ENCODE peak calls at places on chromosomes 4 and X, in seven cellular contexts. C is upper lobe of right lung; Y is right atrium auricular region; B is fibroblast of lung; N is colonic mucosa; H is CD4-positive, alpha-beta memory T cell; Z is neural progenitor cell. X is an unnamed sample.

GRCh38 chr4:163540977-163541376 is 46.5 kb downstream of the TMA16 start:
- DNase-seq in C (no peak), Y (no peak), B (peak; percentile 92), N (no peak), H (no peak), Z (no peak), X (no peak)

GRCh38 chrX:149504915-149505651 is at the start of gene IDS:
- DNase-seq in C (peak; percentile 95), Y (peak; percentile 90), B (peak; percentile 85), N (peak; percentile 87), H (peak; percentile 92), Z (peak; percentile 93), X (peak; percentile 84)

GRCh38 chr4:140012688-140013087 is 141.3 kb downstream of the MAML3 start:
- DNase-seq in C (no peak), Y (peak; percentile 77), B (peak; percentile 79), N (peak; percentile 87), H (peak; percentile 56), Z (peak; percentile 68), X (no peak)

GRCh38 chr4:47104986-47105385 is 73.6 kb downstream of the GABRB1 start:
- DNase-seq in C (no peak), Y (no peak), B (peak; percentile 12), N (no peak), H (no peak), Z (no peak), X (no peak)

GRCh38 chr4:26048378-26048882 is 134.4 kb downstream of the SMIM20 start:
- DNase-seq in C (no peak), Y (peak; percentile 81), B (peak; percentile 92), N (peak; percentile 40), H (no peak), Z (no peak), X (no peak)

GRCh38 chr4:55733874-55734437 is 85.6 kb upstream of the EXOC1L start:
- DNase-seq in C (peak; percentile 78), Y (peak; percentile 65), B (peak; percentile 24), N (peak; percentile 90), H (no peak), Z (no peak), X (no peak)

GRCh38 chr4:185201983-185202962 is 1.5 kb downstream of the CFAP97 start:
- DNase-seq in C (no peak), Y (no peak), B (peak; percentile 42), N (peak; percentile 39), H (peak; percentile 81), Z (peak; percentile 32), X (peak; percentile 67)

GRCh38 chr4:113157086-113157857 is 107.8 kb downstream of the ANK2 start:
- DNase-seq in C (no peak), Y (no peak), B (no peak), N (no peak), H (no peak), Z (no peak), X (no peak)

GRCh38 chr4:84870398-84871163 is 95.9 kb downstream of the WDFY3 start:
- DNase-seq in C (no peak), Y (no peak), B (peak; percentile 91), N (no peak), H (no peak), Z (peak; percentile 13), X (no peak)

GRCh38 chrX:20060961-20061868 is 55.5 kb downstream of the MAP7D2 start:
- DNase-seq in C (no peak), Y (no peak), B (no peak), N (no peak), H (no peak), Z (no peak), X (no peak)

GRCh38 chrX:112642349-112642748 is 37.4 kb downstream of the LHFPL1 start:
- DNase-seq in C (no peak), Y (no peak), B (peak; percentile 50), N (peak; percentile 24), H (no peak), Z (peak; percentile 79), X (no peak)

GRCh38 chr4:42411803-42412202 is 14.5 kb downstream of the SHISA3 start:
- DNase-seq in C (no peak), Y (no peak), B (no peak), N (no peak), H (no peak), Z (no peak), X (no peak)

GRCh38 chr4:80309301-80310004 is 26.1 kb upstream of the CFAP299 start:
- DNase-seq in C (no peak), Y (no peak), B (peak; percentile 97), N (no peak), H (no peak), Z (no peak), X (no peak)

GRCh38 chr4:56040842-56041241 is 92.1 kb downstream of the CEP135 start:
- DNase-seq in C (no peak), Y (no peak), B (no peak), N (no peak), H (no peak), Z (no peak), X (no peak)

GRCh38 chr4:83535520-83535944 is 376 bp upstream of the GPAT3 start:
- DNase-seq in C (no peak), Y (peak; percentile 59), B (peak; percentile 72), N (peak; percentile 82), H (peak; percentile 66), Z (peak; percentile 54), X (no peak)

GRCh38 chr4:20773144-20773997 is 73.1 kb downstream of the PACRGL start:
- DNase-seq in C (no peak), Y (peak; percentile 58), B (peak; percentile 42), N (peak; percentile 40), H (peak; percentile 35), Z (peak; percentile 85), X (peak; percentile 10)

GRCh38 chrX:133980406-133980805 is 5.0 kb downstream of the GPC3 start:
- DNase-seq in C (no peak), Y (no peak), B (no peak), N (no peak), H (no peak), Z (no peak), X (no peak)

GRCh38 chr4:144734522-144734921 is 88.6 kb downstream of the HHIP start:
- DNase-seq in C (no peak), Y (no peak), B (peak; percentile 86), N (no peak), H (no peak), Z (peak; percentile 31), X (no peak)

GRCh38 chr4:15836362-15836761 is 58.2 kb downstream of the CD38 start:
- DNase-seq in C (no peak), Y (no peak), B (no peak), N (no peak), H (no peak), Z (no peak), X (no peak)

GRCh38 chrX:51336584-51336983 is 4.0 kb downstream of the NUDT10 start:
- DNase-seq in C (no peak), Y (no peak), B (peak; percentile 37), N (no peak), H (peak; percentile 54), Z (peak; percentile 71), X (peak; percentile 43)

GRCh38 chrX:45749375-45749774 is 548.7 kb upstream of the DIPK2B start:
- DNase-seq in C (no peak), Y (no peak), B (no peak), N (no peak), H (no peak), Z (no peak), X (no peak)

GRCh38 chrX:134236690-134237362 is at the start of gene CCDC160:
- DNase-seq in C (peak; percentile 73), Y (no peak), B (peak; percentile 38), N (peak; percentile 25), H (no peak), Z (peak; percentile 93), X (no peak)

DNA sequence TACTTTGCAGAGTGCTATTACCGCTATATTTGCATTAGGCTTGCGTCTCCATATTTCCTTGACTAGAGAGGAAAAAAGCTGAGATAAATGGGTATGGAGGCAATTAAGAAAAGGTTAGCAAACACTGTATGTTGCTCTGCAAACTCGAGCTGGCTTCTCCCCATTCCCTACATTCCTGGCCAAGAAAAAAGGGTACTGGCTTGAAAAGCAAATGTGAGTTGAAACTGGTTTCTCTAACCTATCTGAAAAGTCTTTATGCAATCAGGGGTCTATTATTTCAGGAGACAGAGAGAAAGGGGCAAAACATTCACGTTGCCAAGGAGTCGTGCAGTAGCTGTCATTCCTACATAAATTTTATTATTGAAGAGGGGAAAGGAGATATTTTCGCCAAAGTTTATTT is 2.1 kb downstream of the TMEM47 start:
- DNase-seq in C (no peak), Y (no peak), B (peak; percentile 20), N (no peak), H (no peak), Z (peak; percentile 47), X (no peak)
- H3K4me3 ChIP-seq in C (peak overlapping the region; percentile 56), Y (peak overlapping the region; percentile 68), B (peak overlapping the region; percentile 65), N (peak overlapping the region; percentile 17), H (no peak overlapping the region), Z (peak overlapping the region; percentile 95), X (no peak overlapping the region)

GRCh38 chr4:102665527-102665926 is 95.2 kb downstream of the MANBA start:
- DNase-seq in C (no peak), Y (no peak), B (peak; percentile 49), N (no peak), H (no peak), Z (no peak), X (no peak)
- H3K36me3 ChIP-seq in C (peaks cover 52% of the 10 kb centered on the region), Y (peaks cover 11% of the 10 kb centered on the region), B (no peaks in the 10 kb centered on the region), N (no peaks in the 10 kb centered on the region), H (no peaks in the 10 kb centered on the region), Z (no peaks in the 10 kb centered on the region), X (no peaks in the 10 kb centered on the region)

DNA sequence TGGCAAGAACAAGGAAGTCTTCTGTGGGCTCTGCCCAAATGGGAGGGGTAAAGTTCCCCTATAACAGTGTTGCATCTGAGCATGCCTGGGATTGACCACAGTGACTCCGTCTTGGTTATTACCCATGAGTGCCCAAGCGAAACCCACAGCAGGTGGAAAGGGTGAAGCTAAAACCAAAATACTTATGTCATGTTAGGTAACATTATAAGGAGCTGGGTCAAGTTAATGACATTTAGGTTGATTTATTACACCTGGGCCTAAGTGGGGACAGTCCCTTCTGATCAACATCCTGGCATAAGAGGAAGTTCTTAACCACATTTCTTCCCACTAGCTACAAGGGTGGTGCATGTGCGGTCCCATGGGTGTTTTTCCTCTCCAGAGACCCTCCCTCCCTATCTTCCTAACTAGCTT is 1.3 kb upstream of the ZNF732 start:
- DNase-seq in C (no peak), Y (no peak), B (no peak), N (no peak), H (no peak), Z (no peak), X (no peak)
- H3K9me3 ChIP-seq in C (no peaks in the 10 kb centered on the region), Y (peaks cover 21% of the 10 kb centered on the region), B (no peaks in the 10 kb centered on the region), N (no peaks in the 10 kb centered on the region), H (peaks cover 9% of the 10 kb centered on the region), Z (no peaks in the 10 kb centered on the region), X (no peaks in the 10 kb centered on the region)

GRCh38 chrX:80334583-80334982 is 85.7 kb upstream of the TENT5D start:
- DNase-seq in C (no peak), Y (no peak), B (no peak), N (no peak), H (no peak), Z (peak; percentile 1), X (no peak)
- H3K4me3 ChIP-seq in C (peak overlapping the region; percentile 33), Y (no peak overlapping the region), B (no peak overlapping the region), N (no peak overlapping the region), H (no peak overlapping the region), Z (peak overlapping the region; percentile 48), X (no peak overlapping the region)

GRCh38 chr4:145884775-145885174 is 53.8 kb downstream of the ZNF827 start:
- DNase-seq in C (no peak), Y (no peak), B (no peak), N (no peak), H (no peak), Z (no peak), X (no peak)
- H3K36me3 ChIP-seq in C (no peaks in the 10 kb centered on the region), Y (no peaks in the 10 kb centered on the region), B (no peaks in the 10 kb centered on the region), N (no peaks in the 10 kb centered on the region), H (no peaks in the 10 kb centered on the region), Z (no peaks in the 10 kb centered on the region), X (no peaks in the 10 kb centered on the region)

GRCh38 chr4:107705742-107706556 is 14.1 kb downstream of the PAPSS1 start:
- DNase-seq in C (no peak), Y (no peak), B (no peak), N (no peak), H (no peak), Z (no peak), X (no peak)
- H3K9me3 ChIP-seq in C (peaks cover 12% of the 10 kb centered on the region), Y (peaks cover 51% of the 10 kb centered on the region), B (no peaks in the 10 kb centered on the region), N (no peaks in the 10 kb centered on the region), H (peaks cover 10% of the 10 kb centered on the region), Z (peaks cover 10% of the 10 kb centered on the region), X (peaks cover 23% of the 10 kb centered on the region)